ENCODE peak calls at places on chromosomes 13 and 19, in seven cellular contexts. Y is non-pigmented ciliary epithelial cell; P is fibroblast of the aortic adventitia; J is MV-4-11; L is stimulated activated naive CD8-positive, alpha-beta T cell treated with anti-CD3 and anti-CD28 coated beads, Interleukin-15, Interleukin-2, amounts not matched to agents 100 U/mL and 50 U/mL, for 24 hours; K is breast epithelium; S is RWPE1. U is an unnamed sample.

GRCh38 chr19:46611791-46612190 is 10.7 kb downstream of the CALM3 start:
- DNase-seq in Y (no peak), S (no peak), L (no peak), P (no peak), K (no peak), J (no peak), U (no peak)

GRCh38 chr19:13022111-13022858 is 27.0 kb downstream of the NFIX start:
- DNase-seq in P (peak; percentile 74), S (no peak), Y (no peak), L (no peak), J (peak; percentile 34), K (no peak), U (no peak)

GRCh38 chr13:35252536-35253205 is 223.8 kb downstream of the MAB21L1 start:
- DNase-seq in Y (no peak), K (no peak), J (no peak), S (no peak), P (no peak), L (no peak), U (no peak)

GRCh38 chr19:41273076-41273475 is 8.9 kb downstream of the HNRNPUL1 start:
- DNase-seq in K (no peak), L (no peak), P (no peak), Y (no peak), J (no peak), S (no peak), U (no peak)

GRCh38 chr13:38685974-38686571 is 804 bp upstream of the FREM2 start:
- DNase-seq in P (no peak), K (no peak), L (no peak), J (no peak), S (peak; percentile 17), Y (no peak), U (no peak)

GRCh38 chr13:33678906-33679657 is 138.9 kb upstream of the RFC3 start:
- DNase-seq in P (peak; percentile 87), Y (peak; percentile 48), L (peak; percentile 73), J (no peak), S (peak; percentile 36), K (peak; percentile 45), U (peak; percentile 95)

GRCh38 chr13:39760521-39760920 is 105.1 kb downstream of the COG6 start:
- DNase-seq in J (no peak), L (no peak), K (no peak), S (no peak), Y (no peak), P (no peak), U (no peak)

GRCh38 chr13:110109910-110110309 is 197.0 kb downstream of the COL4A1 start:
- DNase-seq in Y (peak; percentile 76), K (no peak), S (peak; percentile 65), J (no peak), L (no peak), P (peak; percentile 92), U (no peak)

GRCh38 chr19:50377051-50377441 is 789 bp downstream of the NR1H2 start:
- DNase-seq in S (peak; percentile 38), J (no peak), P (no peak), L (peak; percentile 60), K (peak; percentile 46), Y (no peak), U (peak; percentile 14)

GRCh38 chr19:33773704-33774624 is 22.7 kb upstream of the KCTD15 start:
- DNase-seq in L (no peak), J (no peak), S (no peak), K (no peak), Y (no peak), P (no peak), U (no peak)

GRCh38 chr19:40465025-40465780 is at the start of gene BLVRB:
- DNase-seq in P (peak; percentile 82), J (peak; percentile 99), L (no peak), Y (no peak), K (peak; percentile 73), S (no peak), U (no peak)

GRCh38 chr13:113654591-113655357 is 3.2 kb downstream of the ATP4B start:
- DNase-seq in J (no peak), S (no peak), L (no peak), Y (no peak), K (no peak), P (no peak), U (no peak)

GRCh38 chr19:5137571-5138124 is 168.7 kb downstream of the KDM4B start:
- DNase-seq in S (no peak), K (no peak), Y (no peak), L (no peak), J (no peak), P (no peak), U (no peak)

GRCh38 chr19:14118165-14119051 is 846 bp upstream of the PRKACA start:
- DNase-seq in J (peak; percentile 98), S (peak; percentile 54), K (peak; percentile 90), Y (no peak), L (peak; percentile 53), P (peak; percentile 76), U (peak; percentile 62)

GRCh38 chr13:111005364-111005763 is 90.5 kb upstream of the ANKRD10 start:
- DNase-seq in S (no peak), K (no peak), P (peak; percentile 54), L (no peak), Y (no peak), J (no peak), U (no peak)

GRCh38 chr13:40272776-40273139 is 393.7 kb downstream of the FOXO1 start:
- DNase-seq in Y (no peak), K (no peak), J (no peak), S (peak; percentile 34), P (peak; percentile 84), L (no peak), U (no peak)

GRCh38 chr13:19818223-19818842 is 35.6 kb upstream of the PSPC1 start:
- DNase-seq in S (no peak), P (no peak), L (peak; percentile 55), J (no peak), Y (no peak), K (no peak), U (peak; percentile 37)

GRCh38 chr13:22828081-22828480 is 352.7 kb upstream of the SGCG start:
- DNase-seq in K (no peak), P (no peak), L (no peak), S (no peak), J (peak; percentile 77), Y (peak; percentile 10), U (no peak)

GRCh38 chr13:98787986-98788385 is 35.5 kb upstream of the SLC15A1 start:
- DNase-seq in Y (no peak), K (no peak), S (no peak), L (no peak), J (no peak), P (no peak), U (no peak)

GRCh38 chr19:5186293-5187050 is 154.1 kb downstream of the PTPRS start:
- DNase-seq in L (no peak), K (no peak), Y (peak; percentile 42), P (peak; percentile 96), S (no peak), J (no peak), U (no peak)

GRCh38 chr19:18137242-18137641 is 15.7 kb upstream of the PIK3R2 start:
- DNase-seq in L (no peak), Y (no peak), K (no peak), J (no peak), P (no peak), S (no peak), U (no peak)

U was measured in endothelial cell of umbilical vein.